ENCODE peak calls at places on chromosomes 16 and 17, in five cellular contexts. C is OCI-M1; K is RWPE1; O is pancreas; B is stimulated activated CD4-positive, alpha-beta T cell treated with anti-CD3 and anti-CD28 coated beads, TNF-alpha, amount 100 ng/mL, for 48 hours. Z is an unnamed sample.

GRCh38 chr16:2511128-2511785 is 2.5 kb upstream of the ATP6V0C start:
- DNase-seq in O (peak; percentile 58), K (no peak), C (no peak), B (no peak), Z (peak; percentile 51)

GRCh38 chr17:29379084-29379811 is 10.9 kb upstream of the TAOK1 start:
- DNase-seq in K (no peak), B (no peak), C (no peak), O (no peak), Z (no peak)

GRCh38 chr16:79768594-79768993 is 168.1 kb upstream of the MAF start:
- DNase-seq in K (no peak), C (no peak), O (no peak), B (no peak), Z (no peak)

GRCh38 chr16:15979801-15980200 is 30.4 kb downstream of the ABCC1 start:
- DNase-seq in C (no peak), K (no peak), B (no peak), O (no peak), Z (no peak)

GRCh38 chr16:57786632-57787518 is 15.4 kb downstream of the KIFC3 start:
- DNase-seq in O (peak; percentile 58), C (no peak), K (no peak), B (no peak), Z (peak; percentile 54)

GRCh38 chr17:58535431-58535830 is 21.0 kb upstream of the MTMR4 start:
- DNase-seq in K (peak; percentile 36), O (no peak), C (no peak), B (no peak), Z (no peak)

GRCh38 chr17:2689411-2690164 is 22.0 kb downstream of the CLUH start:
- DNase-seq in O (peak; percentile 71), C (no peak), B (no peak), K (no peak), Z (no peak)

GRCh38 chr17:65533855-65534457 is 27.5 kb downstream of the AXIN2 start:
- DNase-seq in B (no peak), K (no peak), C (no peak), O (no peak), Z (no peak)

GRCh38 chr17:22265807-22266206 is 573.5 kb downstream of the KCNJ18 start:
- DNase-seq in K (no peak), B (no peak), O (no peak), C (no peak), Z (no peak)

GRCh38 chr16:85385463-85386331 is 227.4 kb upstream of the GSE1 start:
- DNase-seq in O (peak; percentile 65), C (no peak), K (no peak), B (no peak), Z (no peak)

GRCh38 chr16:79217375-79218011 is 383.0 kb downstream of the MAF start:
- DNase-seq in K (no peak), B (peak; percentile 12), O (no peak), C (no peak), Z (no peak)

GRCh38 chr17:35540589-35541404 is 3.3 kb upstream of the SLFN12L start:
- DNase-seq in C (peak; percentile 87), K (peak; percentile 54), B (no peak), O (no peak), Z (peak; percentile 63)

GRCh38 chr17:66805567-66805966 is 29.4 kb upstream of the CACNG5 start:
- DNase-seq in C (no peak), O (no peak), K (no peak), B (no peak), Z (no peak)

GRCh38 chr17:1153795-1154546 is 25.8 kb downstream of the ABR start:
- DNase-seq in C (peak; percentile 25), B (no peak), K (peak; percentile 71), O (no peak), Z (peak; percentile 36)

GRCh38 chr16:4924593-4925378 is 12.2 kb downstream of the PPL start:
- DNase-seq in O (no peak), C (no peak), B (no peak), K (peak; percentile 86), Z (peak; percentile 89)

GRCh38 chr17:61399131-61400057 is at the start of gene TBX2:
- DNase-seq in C (no peak), B (no peak), K (peak; percentile 39), O (no peak), Z (peak; percentile 74)

GRCh38 chr17:75876938-75877751 is 1.2 kb downstream of the TRIM47 start:
- DNase-seq in O (peak; percentile 87), K (peak; percentile 81), B (no peak), C (no peak), Z (peak; percentile 91)

GRCh38 chr16:1488054-1488601 is 616 bp downstream of the PTX4 start:
- DNase-seq in B (no peak), O (peak; percentile 45), C (no peak), K (no peak), Z (no peak)

GRCh38 chr17:61385869-61386245 is 13.8 kb upstream of the TBX2 start:
- DNase-seq in B (no peak), O (no peak), K (no peak), C (no peak), Z (no peak)

GRCh38 chr16:85654251-85655115 is 34.3 kb downstream of the GINS2 start:
- DNase-seq in C (no peak), B (no peak), K (no peak), O (peak; percentile 79), Z (no peak)

GRCh38 chr16:80518436-80518835 is 22.4 kb upstream of the DYNLRB2 start:
- DNase-seq in B (no peak), O (no peak), K (no peak), C (no peak), Z (no peak)

GRCh38 chr17:20994779-20995149 is 48.0 kb downstream of the USP22 start:
- DNase-seq in B (no peak), C (no peak), O (no peak), K (no peak), Z (no peak)

GRCh38 chr17:70654706-70655105 is 485.4 kb downstream of the KCNJ2 start:
- DNase-seq in O (no peak), B (no peak), K (no peak), C (no peak), Z (no peak)

GRCh38 chr17:70987867-70988340 is 818.6 kb downstream of the KCNJ2 start:
- DNase-seq in K (no peak), C (no peak), O (no peak), B (no peak), Z (no peak)

GRCh38 chr17:61843435-61843834 is 19.9 kb downstream of the BRIP1 start:
- DNase-seq in B (no peak), O (no peak), K (no peak), C (no peak), Z (no peak)

GRCh38 chr17:3571043-3571900 is 13.7 kb upstream of the TRPV3 start:
- DNase-seq in O (peak; percentile 47), K (no peak), C (no peak), B (no peak), Z (no peak)

GRCh38 chr17:48575066-48575582 is 3.0 kb downstream of the HOXB4 start:
- DNase-seq in O (no peak), K (no peak), B (no peak), C (no peak), Z (no peak)

GRCh38 chr17:55959756-55960155 is 193.5 kb upstream of the ANKFN1 start:
- DNase-seq in B (no peak), C (peak; percentile 66), O (no peak), K (no peak), Z (no peak)

GRCh38 chr17:40070895-40071719 is 8.3 kb downstream of the THRA start:
- DNase-seq in B (no peak), O (peak; percentile 94), K (no peak), C (peak; percentile 60), Z (peak; percentile 83)

Z was measured in lung.